ENCODE peak calls at places on chromosomes 2 and 18, in five cellular contexts. E is heart right ventricle; P is upper lobe of right lung; Q is lower lobe of right lung; T is CD4-positive, alpha-beta memory T cell. G is an unnamed sample.

GRCh38 chr2:30355306-30355705 is 91.7 kb upstream of the LCLAT1 start:
- DNase-seq in E (no peak), P (no peak), Q (no peak), T (no peak), G (no peak)

GRCh38 chr18:74994502-74995403 is 214.2 kb downstream of the PTGR3 start:
- DNase-seq in E (no peak), P (no peak), Q (no peak), T (peak; percentile 31), G (no peak)

GRCh38 chr18:71008257-71008656 is 719.4 kb downstream of the SOCS6 start:
- DNase-seq in E (no peak), P (no peak), Q (no peak), T (no peak), G (no peak)

GRCh38 chr18:78929502-78929901 is 50.1 kb upstream of the SALL3 start:
- DNase-seq in E (no peak), P (peak; percentile 17), Q (no peak), T (no peak), G (no peak)

GRCh38 chr18:23618862-23619387 is 32.6 kb upstream of the NPC1 start:
- DNase-seq in E (peak; percentile 10), P (peak; percentile 74), Q (peak; percentile 59), T (no peak), G (no peak)

GRCh38 chr2:10257500-10258147 is 45.1 kb upstream of the HPCAL1 start:
- DNase-seq in E (no peak), P (peak; percentile 54), Q (no peak), T (no peak), G (no peak)

GRCh38 chr2:44859337-44859736 is 82.2 kb upstream of the SIX3 start:
- DNase-seq in E (no peak), P (no peak), Q (no peak), T (no peak), G (no peak)

GRCh38 chr2:205218056-205218455 is 464.2 kb upstream of the NRP2 start:
- DNase-seq in E (no peak), P (no peak), Q (no peak), T (no peak), G (no peak)

GRCh38 chr2:176140520-176141317 is 10.6 kb upstream of the HOXD4 start:
- DNase-seq in E (peak; percentile 49), P (peak; percentile 85), Q (peak; percentile 70), T (peak; percentile 53), G (peak; percentile 85)

GRCh38 chr2:233974530-233975071 is 57.4 kb downstream of the TRPM8 start:
- DNase-seq in E (peak; percentile 30), P (no peak), Q (no peak), T (no peak), G (peak; percentile 79)

GRCh38 chr18:74459877-74460276 is 2.8 kb upstream of the DIPK1C start:
- DNase-seq in E (no peak), P (no peak), Q (no peak), T (no peak), G (no peak)

GRCh38 chr2:20513946-20514345 is 67.1 kb downstream of the RHOB start:
- DNase-seq in E (no peak), P (no peak), Q (no peak), T (no peak), G (no peak)

GRCh38 chr2:184875911-184876310 is 277.6 kb downstream of the ZNF804A start:
- DNase-seq in E (no peak), P (no peak), Q (no peak), T (no peak), G (no peak)

GRCh38 chr2:11781624-11782023 is 35.2 kb downstream of the LPIN1 start:
- DNase-seq in E (no peak), P (no peak), Q (no peak), T (no peak), G (no peak)

GRCh38 chr2:120576509-120577474 is 158.9 kb upstream of the GLI2 start:
- DNase-seq in E (peak; percentile 68), P (no peak), Q (no peak), T (no peak), G (peak; percentile 14)

GRCh38 chr2:96258393-96259022 is 7.3 kb downstream of the TMEM127 start:
- DNase-seq in E (peak; percentile 46), P (no peak), Q (no peak), T (no peak), G (no peak)

GRCh38 chr18:25592804-25593360 is 240.9 kb upstream of the ZNF521 start:
- DNase-seq in E (no peak), P (no peak), Q (no peak), T (no peak), G (no peak)

GRCh38 chr2:227871375-227871788 is at the start of gene DAW1:
- DNase-seq in E (peak; percentile 26), P (peak; percentile 84), Q (peak; percentile 82), T (peak; percentile 67), G (peak; percentile 69)

GRCh38 chr18:31738460-31739407 is 21.9 kb downstream of the SLC25A52 start:
- DNase-seq in E (no peak), P (no peak), Q (no peak), T (no peak), G (no peak)

GRCh38 chr2:241454837-241455485 is 53.4 kb downstream of the STK25 start:
- DNase-seq in E (no peak), P (no peak), Q (no peak), T (no peak), G (no peak)

DNA sequence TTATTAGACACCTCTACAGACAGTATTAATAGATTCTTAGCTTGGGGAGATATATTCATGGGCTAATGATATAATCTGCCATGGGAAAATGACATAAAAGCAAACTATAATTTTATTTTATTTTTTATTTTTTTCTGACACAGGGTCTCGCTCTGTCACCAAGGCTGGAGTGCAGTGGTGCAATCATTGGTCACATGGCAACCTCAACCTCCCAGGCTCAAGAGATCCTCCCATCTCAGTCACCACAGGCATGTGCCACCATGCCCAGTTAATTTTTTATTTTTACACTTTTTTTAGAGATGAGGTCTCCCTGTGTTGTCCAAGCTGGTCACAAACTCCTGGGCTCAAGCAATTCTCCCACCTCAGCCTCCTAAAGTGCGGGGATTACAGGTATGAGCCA is 39.3 kb downstream of the RTN4 start:
- DNase-seq in E (no peak), P (no peak), Q (peak; percentile 58), T (no peak), G (no peak)
- H3K4me1 ChIP-seq in E (peaks cover 96% of the 10 kb centered on the region), P (peaks cover 78% of the 10 kb centered on the region), Q (peaks cover 92% of the 10 kb centered on the region), T (peaks cover 72% of the 10 kb centered on the region), G (peaks cover 4% of the 10 kb centered on the region)

GRCh38 chr2:185970148-185970852 is 231.7 kb downstream of the FSIP2 start:
- DNase-seq in E (no peak), P (no peak), Q (no peak), T (no peak), G (peak; percentile 12)

GRCh38 chr2:185967335-185967734 is 228.7 kb downstream of the FSIP2 start:
- DNase-seq in E (no peak), P (no peak), Q (no peak), T (no peak), G (no peak)
- H3K9me3 ChIP-seq in E (peaks cover 2% of the 10 kb centered on the region), P (no peaks in the 10 kb centered on the region), Q (peaks cover 4% of the 10 kb centered on the region), T (no peaks in the 10 kb centered on the region), G (no peaks in the 10 kb centered on the region)

DNA sequence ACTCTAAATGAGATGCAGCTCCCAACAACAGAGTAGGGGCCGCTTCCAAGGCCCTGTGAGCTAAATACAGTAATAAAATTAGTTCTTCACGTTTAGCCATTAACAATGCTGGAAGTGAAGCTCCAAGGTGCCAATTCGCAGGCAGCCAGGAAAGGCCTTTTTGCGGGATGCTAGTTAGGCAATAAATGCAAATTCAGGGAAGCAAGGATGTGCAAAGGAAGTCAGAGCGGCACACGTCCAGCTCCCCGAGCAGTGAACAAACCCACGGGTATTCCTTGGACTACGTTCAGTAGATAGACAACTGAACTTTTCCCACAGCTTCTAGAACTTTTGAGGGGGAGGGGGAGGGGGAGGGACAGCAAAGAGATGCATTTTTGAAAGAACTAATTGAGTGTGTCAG is 6.9 kb downstream of the ZNF516 start:
- DNase-seq in E (no peak), P (no peak), Q (no peak), T (no peak), G (no peak)
- H3K4me1 ChIP-seq in E (peaks cover 67% of the 10 kb centered on the region), P (no peaks in the 10 kb centered on the region), Q (peaks cover 32% of the 10 kb centered on the region), T (peaks cover 20% of the 10 kb centered on the region), G (no peaks in the 10 kb centered on the region)

DNA sequence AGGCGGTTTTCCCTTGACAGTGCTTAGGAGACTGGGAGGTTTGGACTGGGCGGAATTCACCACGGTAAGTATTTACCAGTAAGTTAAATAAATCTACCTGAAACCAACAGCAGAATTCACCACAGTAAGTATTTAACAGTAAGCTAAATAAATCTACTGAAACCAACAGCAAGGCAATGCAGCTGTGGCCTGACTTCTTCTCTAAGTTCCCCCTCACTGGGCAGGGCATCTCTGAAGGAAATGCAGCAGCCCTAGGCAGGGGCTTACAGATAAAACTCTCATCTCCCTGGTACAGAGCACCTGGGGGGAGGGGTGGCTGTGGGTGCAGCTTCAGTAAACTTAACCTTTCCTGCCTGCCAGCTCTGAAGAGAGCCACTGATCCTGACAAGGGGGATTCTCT is 432.5 kb upstream of the LRRTM1 start:
- DNase-seq in E (no peak), P (no peak), Q (no peak), T (no peak), G (no peak)
- H3K9me3 ChIP-seq in E (peaks cover 51% of the 10 kb centered on the region), P (no peaks in the 10 kb centered on the region), Q (peaks cover 5% of the 10 kb centered on the region), T (no peaks in the 10 kb centered on the region), G (no peaks in the 10 kb centered on the region)

GRCh38 chr2:46967990-46968647 is 52.5 kb upstream of the MCFD2 start:
- DNase-seq in E (peak; percentile 56), P (peak; percentile 87), Q (peak; percentile 85), T (no peak), G (no peak)
- H3K4me1 ChIP-seq in E (peaks cover 60% of the 10 kb centered on the region), P (peaks cover 58% of the 10 kb centered on the region), Q (peaks cover 67% of the 10 kb centered on the region), T (no peaks in the 10 kb centered on the region), G (no peaks in the 10 kb centered on the region)